ENCODE peak calls at places on chromosomes 2 and 18, in eight cellular contexts. Y is heart left ventricle; V is KBM-7; G is Caki2; X is stimulated activated CD4-positive, alpha-beta T cell treated with anti-CD3 and anti-CD28 coated beads, Interleukin-1b, Interleukin-23, amount 100 ng/mL, for 24 hours; B is activated naive CD8-positive, alpha-beta T cell treated with anti-CD3 and anti-CD28 coated beads, Interleukin-2, amount 50 U/mL, for 16 hours; U is hypothalamus; W is fibroblast of villous mesenchyme. N is an unnamed sample.

GRCh38 chr18:61579581-61579980 is 246.4 kb downstream of the CDH20 start:
- DNase-seq in Y (no peak), V (no peak), G (no peak), X (no peak), B (no peak), U (no peak), W (no peak), N (no peak)

GRCh38 chr2:44948565-44949328 is 7.2 kb downstream of the SIX3 start:
- DNase-seq in Y (no peak), V (no peak), G (no peak), X (no peak), B (no peak), U (no peak), W (no peak), N (no peak)

GRCh38 chr2:71067567-71068217 is 756 bp upstream of the NAGK start:
- DNase-seq in Y (no peak), V (no peak), G (no peak), X (no peak), B (no peak), U (peak), W (no peak), N (no peak)

GRCh38 chr18:23998811-23999210 is 15.7 kb upstream of the TTC39C start:
- DNase-seq in Y (no peak), V (no peak), G (peak), X (no peak), B (no peak), U (no peak), W (no peak), N (no peak)

GRCh38 chr18:213505-213904 is 54.3 kb downstream of the THOC1 start:
- DNase-seq in Y (no peak), V (no peak), G (no peak), X (no peak), B (no peak), U (no peak), W (no peak), N (no peak)

GRCh38 chr2:166434491-166434890 is 58.7 kb upstream of the SCN9A start:
- DNase-seq in Y (no peak), V (no peak), G (no peak), X (no peak), B (no peak), U (no peak), W (no peak), N (no peak)

GRCh38 chr18:59708988-59709387 is 11.8 kb upstream of the CCBE1 start:
- DNase-seq in Y (no peak), V (no peak), G (no peak), X (no peak), B (no peak), U (no peak), W (no peak), N (no peak)

GRCh38 chr18:7084080-7084765 is 33.4 kb downstream of the LAMA1 start:
- DNase-seq in Y (no peak), V (no peak), G (peak), X (no peak), B (no peak), U (no peak), W (peak), N (peak)

GRCh38 chr18:9494778-9495302 is 19.5 kb downstream of the RALBP1 start:
- DNase-seq in Y (no peak), V (peak), G (no peak), X (no peak), B (no peak), U (no peak), W (peak), N (no peak)

GRCh38 chr2:72963423-72964145 is 46.3 kb downstream of the EMX1 start:
- DNase-seq in Y (no peak), V (no peak), G (no peak), X (no peak), B (no peak), U (no peak), W (no peak), N (no peak)

GRCh38 chr2:114170070-114170469 is 272.4 kb upstream of the DPP10 start:
- DNase-seq in Y (no peak), V (no peak), G (peak), X (no peak), B (no peak), U (no peak), W (no peak), N (no peak)

GRCh38 chr2:170144758-170145157 is 33.2 kb upstream of the MYO3B start:
- DNase-seq in Y (no peak), V (no peak), G (peak), X (no peak), B (no peak), U (no peak), W (no peak), N (no peak)

GRCh38 chr18:13216092-13216582 is 2.4 kb upstream of the LDLRAD4 start:
- DNase-seq in Y (peak), V (peak), G (peak), X (peak), B (no peak), U (peak), W (peak), N (peak)

GRCh38 chr18:32760391-32760790 is 12.4 kb downstream of the KLHL14 start:
- DNase-seq in Y (no peak), V (no peak), G (no peak), X (no peak), B (no peak), U (no peak), W (no peak), N (no peak)

N was measured in NCI-H460.